ENCODE peak calls at places on chromosome 9, in four cellular contexts. Y, D, R and U are unnamed samples.

GRCh38 chr9:8292657-8293056 is 493.1 kb upstream of the DMAC1 start:
- DNase-seq in D (no peak), R (no peak), Y (no peak), U (no peak)

GRCh38 chr9:82601272-82601835 is 461.6 kb downstream of the RASEF start:
- DNase-seq in R (peak; percentile 24), Y (no peak), D (no peak), U (no peak)

GRCh38 chr9:94649100-94649855 is 10.0 kb upstream of the FBP1 start:
- DNase-seq in D (no peak), R (peak; percentile 37), Y (no peak), U (no peak)

GRCh38 chr9:96514825-96515218 is 64.9 kb downstream of the HABP4 start:
- DNase-seq in R (no peak), D (no peak), Y (no peak), U (no peak)

GRCh38 chr9:12290166-12290869 is 402.9 kb upstream of the TYRP1 start:
- DNase-seq in R (no peak), Y (no peak), D (no peak), U (no peak)

GRCh38 chr9:96150324-96151023 is 151.5 kb downstream of the HSD17B3 start:
- DNase-seq in Y (no peak), D (no peak), R (no peak), U (no peak)

GRCh38 chr9:2181794-2182193 is 166.6 kb downstream of the SMARCA2 start:
- DNase-seq in D (no peak), Y (peak; percentile 36), R (no peak), U (no peak)

GRCh38 chr9:107020040-107020530 is 157.1 kb downstream of the ZNF462 start:
- DNase-seq in D (no peak), Y (no peak), R (peak; percentile 26), U (no peak)

GRCh38 chr9:79974806-79975422 is 403.1 kb downstream of the TLE4 start:
- DNase-seq in Y (no peak), R (no peak), D (no peak), U (no peak)

GRCh38 chr9:126517751-126518261 is 95.9 kb upstream of the LMX1B start:
- DNase-seq in Y (no peak), R (no peak), D (no peak), U (no peak)

GRCh38 chr9:134322781-134323241 is 3.4 kb upstream of the RXRA start:
- DNase-seq in R (no peak), D (no peak), Y (no peak), U (no peak)

GRCh38 chr9:23803216-23803615 is 22.8 kb downstream of the ELAVL2 start:
- DNase-seq in D (no peak), R (no peak), Y (no peak), U (no peak)

GRCh38 chr9:30075451-30076199 is 2308.8 kb upstream of the ACO1 start:
- DNase-seq in D (no peak), Y (no peak), R (no peak), U (no peak)

GRCh38 chr9:137055385-137056364 is 1.8 kb upstream of the ENTPD2 start:
- DNase-seq in D (no peak), R (no peak), Y (no peak), U (no peak)

GRCh38 chr9:76023715-76024195 is 133.3 kb downstream of the PCSK5 start:
- DNase-seq in D (no peak), R (no peak), Y (no peak), U (no peak)

GRCh38 chr9:12426198-12426864 is 266.9 kb upstream of the TYRP1 start:
- DNase-seq in R (no peak), D (no peak), Y (no peak), U (no peak)